ENCODE peak calls at places on chromosomes 5 and 9, in four cellular contexts. O is tibial nerve; A is mammary epithelial cell; Y is CD4-positive, alpha-beta memory T cell. U is an unnamed sample.

GRCh38 chr5:54669285-54669684 is 151.7 kb downstream of the SNX18 start:
- DNase-seq in O (no peak), A (no peak), Y (no peak), U (no peak)

GRCh38 chr9:2854617-2855016 is 10.7 kb upstream of the PUM3 start:
- DNase-seq in O (no peak), A (no peak), Y (no peak), U (no peak)

GRCh38 chr5:166505546-166505945 is 1785.9 kb upstream of the WWC1 start:
- DNase-seq in O (no peak), A (no peak), Y (no peak), U (no peak)

GRCh38 chr5:30100929-30101328 is 1092.6 kb upstream of the CDH6 start:
- DNase-seq in O (no peak), A (no peak), Y (no peak), U (no peak)

GRCh38 chr9:110143969-110144545 is 63.9 kb downstream of the C9orf152 start:
- DNase-seq in O (no peak), A (peak), Y (peak), U (no peak)

GRCh38 chr9:109907400-109907799 is 127.4 kb downstream of the PALM2AKAP2 start:
- DNase-seq in O (no peak), A (no peak), Y (no peak), U (no peak)

GRCh38 chr9:126327016-126327749 is 554 bp downstream of the MVB12B start:
- DNase-seq in O (no peak), A (no peak), Y (peak), U (no peak)

GRCh38 chr5:134506054-134507039 is 19.1 kb upstream of the JADE2 start:
- DNase-seq in O (no peak), A (peak), Y (no peak), U (no peak)

GRCh38 chr9:78115073-78115472 is 83.5 kb upstream of the GNAQ start:
- DNase-seq in O (no peak), A (no peak), Y (peak), U (no peak)

GRCh38 chr9:121445986-121446385 is 53.7 kb downstream of the GGTA1 start:
- DNase-seq in O (no peak), A (no peak), Y (no peak), U (no peak)

GRCh38 chr5:10701567-10702039 is 59.4 kb downstream of the DAP start:
- DNase-seq in O (no peak), A (no peak), Y (peak), U (peak)

GRCh38 chr9:113398796-113399195 is 2.3 kb downstream of the ALAD start:
- DNase-seq in O (no peak), A (no peak), Y (no peak), U (no peak)

GRCh38 chr5:122076669-122077450 is 1.2 kb downstream of the LOX start:
- DNase-seq in O (peak), A (peak), Y (peak), U (peak)

GRCh38 chr5:37665889-37666288 is 174.0 kb downstream of the GDNF start:
- DNase-seq in O (no peak), A (no peak), Y (no peak), U (peak)

GRCh38 chr9:129235931-129236331 is 57.9 kb upstream of the IER5L start:
- DNase-seq in O (no peak), A (no peak), Y (peak), U (no peak)

GRCh38 chr5:166341708-166342329 is 1949.6 kb upstream of the WWC1 start:
- DNase-seq in O (no peak), A (no peak), Y (no peak), U (no peak)

GRCh38 chr5:14322437-14323187 is 179.5 kb downstream of the TRIO start:
- DNase-seq in O (no peak), A (no peak), Y (no peak), U (no peak)

GRCh38 chr5:33526755-33527154 is 86.0 kb downstream of the TARS1 start:
- DNase-seq in O (no peak), A (peak), Y (no peak), U (no peak)

GRCh38 chr5:172946146-172946545 is 13.1 kb upstream of the RPL26L1 start:
- DNase-seq in O (no peak), A (no peak), Y (no peak), U (no peak)

GRCh38 chr9:91428431-91428830 is 4.8 kb upstream of the NFIL3 start:
- DNase-seq in O (no peak), A (no peak), Y (no peak), U (no peak)

GRCh38 chr5:67515020-67515689 is 318.6 kb upstream of the CD180 start:
- DNase-seq in O (no peak), A (no peak), Y (peak), U (no peak)

GRCh38 chr9:21565137-21565536 is 83.0 kb upstream of the IFNE start:
- DNase-seq in O (no peak), A (peak), Y (no peak), U (no peak)

GRCh38 chr5:172971482-172971881 is 12.1 kb upstream of the ATP6V0E1 start:
- DNase-seq in O (no peak), A (no peak), Y (no peak), U (no peak)

GRCh38 chr9:134863941-134864820 is 16.4 kb upstream of the FCN2 start:
- DNase-seq in O (no peak), A (no peak), Y (no peak), U (no peak)

GRCh38 chr9:38000735-38001134 is 68.3 kb downstream of the SHB start:
- DNase-seq in O (no peak), A (no peak), Y (no peak), U (no peak)

GRCh38 chr9:131693163-131693562 is 46.7 kb downstream of the RAPGEF1 start:
- DNase-seq in O (no peak), A (no peak), Y (no peak), U (no peak)

GRCh38 chr5:142056831-142057696 is 44.2 kb upstream of the GNPDA1 start:
- DNase-seq in O (no peak), A (no peak), Y (no peak), U (peak)

GRCh38 chr5:25950681-25951080 is 1087.7 kb downstream of the CDH9 start:
- DNase-seq in O (no peak), A (no peak), Y (no peak), U (no peak)

GRCh38 chr5:180601591-180602480 is 10.5 kb upstream of the SCGB3A1 start:
- DNase-seq in O (no peak), A (no peak), Y (no peak), U (no peak)

GRCh38 chr9:18124760-18125159 is 349.2 kb upstream of the ADAMTSL1 start:
- DNase-seq in O (no peak), A (no peak), Y (no peak), U (no peak)

GRCh38 chr5:9192286-9192685 is 353.6 kb downstream of the SEMA5A start:
- DNase-seq in O (no peak), A (no peak), Y (no peak), U (no peak)

GRCh38 chr5:82493217-82493616 is 215.1 kb upstream of the RPS23 start:
- DNase-seq in O (no peak), A (no peak), Y (no peak), U (no peak)

GRCh38 chr5:132927355-132927754 is 36.1 kb downstream of the AFF4 start:
- DNase-seq in O (no peak), A (no peak), Y (no peak), U (no peak)

GRCh38 chr9:98075332-98075805 is 18.8 kb downstream of the NANS start:
- DNase-seq in O (no peak), A (peak), Y (no peak), U (no peak)
- H3K27ac ChIP-seq in O (peak), A (no peak), Y (peak), U (no peak)

GRCh38 chr5:176361437-176362097 is at the start of gene KIAA1191:
- DNase-seq in O (peak), A (peak), Y (peak), U (peak)
- H3K27ac ChIP-seq in O (peak), A (peak), Y (peak), U (peak)

GRCh38 chr9:16687678-16688369 is 182.6 kb downstream of the BNC2 start:
- DNase-seq in O (no peak), A (no peak), Y (no peak), U (no peak)

GRCh38 chr9:16688814-16689213 is 181.7 kb downstream of the BNC2 start:
- DNase-seq in O (no peak), A (no peak), Y (no peak), U (no peak)

GRCh38 chr9:16690628-16691027 is 179.8 kb downstream of the BNC2 start:
- DNase-seq in O (no peak), A (no peak), Y (no peak), U (no peak)

GRCh38 chr9:16689352-16689938 is 181.0 kb downstream of the BNC2 start:
- DNase-seq in O (peak), A (no peak), Y (no peak), U (no peak)
- H3K27ac ChIP-seq in O (peak), A (no peak), Y (no peak), U (no peak)

DNA sequence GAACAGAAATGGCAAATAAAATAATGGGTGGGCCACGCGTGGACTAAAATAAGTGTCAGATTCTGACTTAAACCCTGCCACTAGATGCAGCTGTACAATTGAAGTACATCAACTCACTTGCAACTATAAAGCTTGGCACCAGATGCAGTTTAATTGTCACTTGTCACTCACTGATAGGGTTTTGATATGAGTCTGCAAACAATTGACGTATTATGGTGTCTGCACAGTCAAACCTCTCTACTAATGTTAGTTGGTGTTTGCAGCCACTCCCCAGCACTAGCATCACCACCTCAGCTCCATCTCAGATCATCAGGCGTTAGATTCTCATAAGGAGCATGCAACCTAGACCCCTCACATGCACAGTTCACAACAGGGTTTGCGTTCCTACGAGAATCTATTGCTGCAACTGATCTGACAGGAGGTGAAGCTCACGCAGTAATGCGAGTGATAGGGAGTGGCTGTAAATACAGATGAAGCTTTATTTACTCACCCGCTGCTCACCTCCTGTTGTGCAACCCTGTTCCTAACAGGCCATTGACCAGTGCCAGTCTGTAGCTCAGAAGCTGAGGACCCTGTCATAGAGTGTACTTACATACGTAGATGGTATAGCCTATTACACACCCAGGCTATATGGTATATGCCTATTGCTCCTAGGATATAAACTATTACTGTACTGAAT is 72.1 kb upstream of the SEMA6A start:
- DNase-seq in O (no peak), A (no peak), Y (no peak), U (no peak)
- H3K27ac ChIP-seq in O (no peak), A (no peak), Y (no peak), U (no peak)